ENCODE peak calls at places on chromosomes 13 and 19, in nine cellular contexts. V is neural crest cell; G is activated T-cell treated with anti-CD3 and anti-CD28 coated beads, Interleukin-2, amount 50 U/mL, for 48 hours; I is HEK293T; H is mucosa of descending colon; A is left colon; S is caudate nucleus; R is mucosa of gallbladder; Y is PC-9. D is an unnamed sample.

GRCh38 chr19:46674416-46675178 is 13.6 kb upstream of the DACT3 start:
- DNase-seq in R (no peak), A (no peak), V (no peak), G (peak), Y (no peak), I (peak), H (no peak), S (no peak), D (no peak)

GRCh38 chr19:46410205-46411087 is 2.9 kb downstream of the CCDC8 start:
- DNase-seq in S (no peak), I (no peak), A (no peak), V (no peak), Y (no peak), G (no peak), H (no peak), R (no peak), D (no peak)

GRCh38 chr13:74136089-74136658 is 2.0 kb upstream of the KLF12 start:
- DNase-seq in I (peak), Y (no peak), A (peak), S (no peak), H (peak), V (peak), R (no peak), G (peak), D (peak)

GRCh38 chr19:5460748-5461147 is 5.5 kb downstream of the ZNRF4 start:
- DNase-seq in R (no peak), V (no peak), G (no peak), Y (no peak), H (no peak), A (no peak), I (no peak), S (no peak), D (no peak)

GRCh38 chr13:92175330-92175729 is 776.9 kb downstream of the GPC5 start:
- DNase-seq in H (no peak), S (no peak), G (no peak), R (no peak), I (peak), A (peak), Y (no peak), V (peak), D (no peak)

GRCh38 chr13:109383683-109384082 is 402.7 kb downstream of the IRS2 start:
- DNase-seq in H (no peak), I (no peak), R (no peak), Y (peak), V (no peak), G (no peak), S (no peak), A (no peak), D (no peak)

GRCh38 chr13:106989866-106990265 is 421.9 kb upstream of the ARGLU1 start:
- DNase-seq in V (no peak), R (no peak), Y (no peak), A (no peak), G (no peak), S (no peak), H (no peak), I (no peak), D (no peak)

GRCh38 chr13:52003551-52003950 is 7.7 kb downstream of the ATP7B start:
- DNase-seq in H (peak), I (no peak), S (no peak), G (no peak), Y (no peak), V (no peak), A (peak), R (no peak), D (no peak)

GRCh38 chr19:49746206-49746958 is 16.7 kb downstream of the TSKS start:
- DNase-seq in G (peak), I (peak), Y (no peak), A (peak), V (peak), S (no peak), R (peak), H (peak), D (peak)

GRCh38 chr13:41465215-41465907 is 8.0 kb downstream of the RGCC start:
- DNase-seq in Y (no peak), I (no peak), G (peak), R (peak), V (no peak), H (peak), A (peak), S (no peak), D (peak)

GRCh38 chr19:43699506-43700367 is 16.1 kb upstream of the IRGC start:
- DNase-seq in H (peak), Y (no peak), A (peak), G (peak), R (no peak), I (no peak), S (no peak), V (peak), D (peak)

GRCh38 chr19:48271531-48272151 is 1.8 kb downstream of the ZNF114 start:
- DNase-seq in S (no peak), Y (peak), H (peak), I (no peak), G (peak), R (no peak), V (peak), A (peak), D (peak)

GRCh38 chr19:12789098-12789903 is 2.0 kb upstream of the JUNB start:
- DNase-seq in R (no peak), G (no peak), Y (peak), S (no peak), A (peak), H (peak), V (no peak), I (no peak), D (no peak)

GRCh38 chr13:25901460-25902376 is 150.1 kb downstream of the SHISA2 start:
- DNase-seq in Y (peak), G (no peak), S (no peak), A (no peak), I (no peak), V (no peak), H (no peak), R (no peak), D (no peak)

GRCh38 chr13:110570886-110571285 is 9.4 kb upstream of the RAB20 start:
- DNase-seq in I (no peak), S (no peak), Y (no peak), H (no peak), R (no peak), A (no peak), V (no peak), G (no peak), D (no peak)

GRCh38 chr19:6540918-6541689 is 10.3 kb downstream of the TNFSF9 start:
- DNase-seq in G (no peak), S (no peak), I (no peak), R (no peak), A (no peak), H (no peak), Y (no peak), V (no peak), D (no peak)

GRCh38 chr13:29861694-29862110 is 11.3 kb upstream of the UBL3 start:
- DNase-seq in I (no peak), H (no peak), A (no peak), R (no peak), Y (peak), G (no peak), V (no peak), S (no peak), D (no peak)

GRCh38 chr13:102191951-102192461 is 209.8 kb downstream of the FGF14 start:
- DNase-seq in I (no peak), Y (no peak), A (no peak), V (no peak), H (no peak), R (peak), G (no peak), S (no peak), D (no peak)

GRCh38 chr13:101727118-101727517 is 274.6 kb downstream of the ITGBL1 start:
- DNase-seq in Y (no peak), G (no peak), R (no peak), S (no peak), A (no peak), V (no peak), I (no peak), H (no peak), D (no peak)

GRCh38 chr19:4361152-4362037 is 18.0 kb downstream of the MPND start:
- DNase-seq in H (peak), S (no peak), Y (no peak), I (no peak), G (no peak), V (no peak), A (no peak), R (no peak), D (no peak)

D was measured in left ventricle myocardium superior.